ENCODE peak calls at places on chromosome 4, in four cellular contexts. C is NCI-H1092, B is T-cell, J is AG08396. Z is an unnamed sample.

GRCh38 chr4:23484689-23485088 is 405.2 kb downstream of the PPARGC1A start:
- DNase-seq in C (no peak), B (no peak), J (no peak), Z (no peak)

GRCh38 chr4:5142726-5143125 is 91.4 kb downstream of the STK32B start:
- DNase-seq in C (no peak), B (no peak), J (peak; percentile 38), Z (no peak)

GRCh38 chr4:139922625-139923024 is 231.4 kb downstream of the MAML3 start:
- DNase-seq in C (peak; percentile 73), B (no peak), J (peak; percentile 17), Z (no peak)

GRCh38 chr4:145722561-145722960 is 42.6 kb downstream of the C4orf51 start:
- DNase-seq in C (no peak), B (no peak), J (no peak), Z (no peak)

GRCh38 chr4:74632634-74633033 is 161.7 kb downstream of the BTC start:
- DNase-seq in C (no peak), B (peak; percentile 2), J (peak; percentile 14), Z (no peak)

GRCh38 chr4:159950707-159951106 is 847.8 kb downstream of the RAPGEF2 start:
- DNase-seq in C (no peak), B (no peak), J (no peak), Z (no peak)

GRCh38 chr4:101981756-101982155 is 191.2 kb downstream of the BANK1 start:
- DNase-seq in C (no peak), B (no peak), J (no peak), Z (no peak)

GRCh38 chr4:110049951-110050925 is 137.6 kb downstream of the EGF start:
- DNase-seq in C (peak; percentile 11), B (peak; percentile 34), J (peak; percentile 47), Z (no peak)

GRCh38 chr4:2356123-2357069 is 62.0 kb downstream of the ZFYVE28 start:
- DNase-seq in C (no peak), B (no peak), J (no peak), Z (no peak)

GRCh38 chr4:8205749-8206611 is 6.9 kb downstream of the SH3TC1 start:
- DNase-seq in C (no peak), B (no peak), J (no peak), Z (peak; percentile 52)

GRCh38 chr4:153661915-153662314 is 22.2 kb upstream of the TLR2 start:
- DNase-seq in C (no peak), B (no peak), J (no peak), Z (no peak)

GRCh38 chr4:167930171-167930570 is 162.2 kb upstream of the ANXA10 start:
- DNase-seq in C (no peak), B (no peak), J (no peak), Z (no peak)

GRCh38 chr4:125938541-125938940 is 623.8 kb downstream of the FAT4 start:
- DNase-seq in C (no peak), B (no peak), J (no peak), Z (no peak)

GRCh38 chr4:141395246-141395830 is 174.6 kb downstream of the ZNF330 start:
- DNase-seq in C (no peak), B (no peak), J (no peak), Z (no peak)

GRCh38 chr4:8073206-8073863 is 85.3 kb downstream of the ABLIM2 start:
- DNase-seq in C (no peak), B (no peak), J (no peak), Z (no peak)

GRCh38 chr4:80183196-80184052 is 13.9 kb upstream of the PRDM8 start:
- DNase-seq in C (no peak), B (peak; percentile 19), J (peak; percentile 59), Z (no peak)

GRCh38 chr4:121156822-121157769 is 7.0 kb downstream of the TNIP3 start:
- DNase-seq in C (no peak), B (no peak), J (peak; percentile 59), Z (no peak)

GRCh38 chr4:181688416-181688815 is 554.8 kb upstream of the TENM3 start:
- DNase-seq in C (no peak), B (no peak), J (no peak), Z (no peak)

GRCh38 chr4:33882246-33882990 is 2361.9 kb downstream of the ARAP2 start:
- DNase-seq in C (no peak), B (no peak), J (no peak), Z (no peak)

GRCh38 chr4:105976913-105977312 is 81.6 kb downstream of the NPNT start:
- DNase-seq in C (no peak), B (no peak), J (no peak), Z (no peak)

GRCh38 chr4:128913228-128913627 is 103.7 kb downstream of the JADE1 start:
- DNase-seq in C (no peak), B (no peak), J (no peak), Z (no peak)